ENCODE peak calls at places on chromosomes 5 and 9, in five cellular contexts. One of them, this sample, is unnamed.

GRCh38 chr5:54628049-54628448 is 110.5 kb downstream of the SNX18 start:
- DNase-seq in heart left ventricle: no peak
- DNase-seq in naive thymus-derived CD4-positive, alpha-beta T cell: no peak
- DNase-seq in heart right ventricle: no peak
- DNase-seq in body of pancreas: no peak
- DNase-seq in this sample: no peak

GRCh38 chr9:6270896-6271295 is 55.3 kb downstream of the IL33 start:
- DNase-seq in heart right ventricle: no peak
- DNase-seq in heart left ventricle: no peak
- DNase-seq in body of pancreas: no peak
- DNase-seq in naive thymus-derived CD4-positive, alpha-beta T cell: no peak
- DNase-seq in this sample: no peak

GRCh38 chr9:91933556-91934352 is 16.3 kb downstream of the ROR2 start:
- DNase-seq in heart left ventricle: no peak
- DNase-seq in naive thymus-derived CD4-positive, alpha-beta T cell: no peak
- DNase-seq in body of pancreas: no peak
- DNase-seq in heart right ventricle: no peak
- DNase-seq in this sample: no peak

GRCh38 chr9:117546894-117547293 is 132.0 kb upstream of the ASTN2 start:
- DNase-seq in body of pancreas: peak; percentile 64
- DNase-seq in heart left ventricle: no peak
- DNase-seq in naive thymus-derived CD4-positive, alpha-beta T cell: no peak
- DNase-seq in heart right ventricle: peak; percentile 28
- DNase-seq in this sample: no peak

GRCh38 chr5:113232667-113233066 is 202.1 kb downstream of the TSSK1B start:
- DNase-seq in heart right ventricle: peak; percentile 54
- DNase-seq in body of pancreas: peak; percentile 56
- DNase-seq in naive thymus-derived CD4-positive, alpha-beta T cell: no peak
- DNase-seq in heart left ventricle: peak; percentile 42
- DNase-seq in this sample: no peak

GRCh38 chr5:60529001-60529400 is 171.0 kb downstream of the DEPDC1B start:
- DNase-seq in heart right ventricle: no peak
- DNase-seq in naive thymus-derived CD4-positive, alpha-beta T cell: no peak
- DNase-seq in heart left ventricle: no peak
- DNase-seq in body of pancreas: no peak
- DNase-seq in this sample: no peak

GRCh38 chr5:123371575-123372179 is 51.5 kb downstream of the CEP120 start:
- DNase-seq in heart left ventricle: peak; percentile 36
- DNase-seq in naive thymus-derived CD4-positive, alpha-beta T cell: no peak
- DNase-seq in body of pancreas: peak; percentile 64
- DNase-seq in heart right ventricle: peak; percentile 9
- DNase-seq in this sample: peak; percentile 70

GRCh38 chr5:136194611-136195010 is 1.6 kb upstream of the SMIM32 start:
- DNase-seq in heart left ventricle: no peak
- DNase-seq in naive thymus-derived CD4-positive, alpha-beta T cell: no peak
- DNase-seq in body of pancreas: no peak
- DNase-seq in heart right ventricle: no peak
- DNase-seq in this sample: no peak

GRCh38 chr5:75465480-75465879 is 45.9 kb downstream of the CERT1 start:
- DNase-seq in naive thymus-derived CD4-positive, alpha-beta T cell: no peak
- DNase-seq in heart right ventricle: peak; percentile 9
- DNase-seq in heart left ventricle: no peak
- DNase-seq in body of pancreas: no peak
- DNase-seq in this sample: no peak

GRCh38 chr5:177419045-177419444 is 7.4 kb upstream of the GRK6 start:
- DNase-seq in body of pancreas: no peak
- DNase-seq in heart right ventricle: no peak
- DNase-seq in heart left ventricle: no peak
- DNase-seq in naive thymus-derived CD4-positive, alpha-beta T cell: no peak
- DNase-seq in this sample: no peak

GRCh38 chr9:36037580-36038169 is 962 bp downstream of the RECK start:
- DNase-seq in heart left ventricle: no peak
- DNase-seq in naive thymus-derived CD4-positive, alpha-beta T cell: no peak
- DNase-seq in heart right ventricle: no peak
- DNase-seq in body of pancreas: no peak
- DNase-seq in this sample: no peak

GRCh38 chr5:172335721-172336120 is 52.2 kb upstream of the UBTD2 start:
- DNase-seq in heart right ventricle: no peak
- DNase-seq in naive thymus-derived CD4-positive, alpha-beta T cell: no peak
- DNase-seq in body of pancreas: no peak
- DNase-seq in heart left ventricle: no peak
- DNase-seq in this sample: no peak

GRCh38 chr5:80143491-80143890 is 108.3 kb downstream of the THBS4 start:
- DNase-seq in body of pancreas: no peak
- DNase-seq in heart right ventricle: no peak
- DNase-seq in heart left ventricle: no peak
- DNase-seq in naive thymus-derived CD4-positive, alpha-beta T cell: no peak
- DNase-seq in this sample: no peak
- H3K27ac ChIP-seq in body of pancreas: no peak overlapping the region
- H3K27ac ChIP-seq in heart right ventricle: peak overlapping the region; percentile 46
- H3K27ac ChIP-seq in heart left ventricle: no peak overlapping the region
- H3K27ac ChIP-seq in naive thymus-derived CD4-positive, alpha-beta T cell: peak overlapping the region; percentile 4
- H3K27ac ChIP-seq in this sample: no peak overlapping the region

DNA sequence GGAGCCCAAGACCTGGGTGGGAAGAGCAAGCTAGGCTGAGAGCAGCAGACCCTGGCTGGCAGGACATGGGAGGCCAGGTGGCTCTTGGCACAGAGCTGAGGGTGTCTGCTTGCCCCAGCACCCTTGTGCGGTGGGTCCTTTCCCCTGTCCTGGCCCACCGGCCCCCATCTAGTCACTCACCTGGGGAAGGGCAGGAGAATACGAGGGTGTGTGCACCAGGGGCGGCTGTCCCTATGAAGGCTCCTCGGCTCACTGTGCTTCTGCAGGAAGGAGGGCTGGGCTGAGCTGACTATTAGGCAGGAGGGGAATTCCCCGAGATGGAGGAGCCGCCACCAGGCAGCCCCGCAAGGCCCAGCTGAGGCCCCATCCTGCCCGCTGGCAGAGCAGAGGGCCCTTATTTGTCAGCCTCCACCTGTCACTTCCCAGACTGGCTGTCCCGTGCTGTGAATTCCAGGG is 6.1 kb upstream of the TNIP1 start:
- DNase-seq in heart left ventricle: no peak
- DNase-seq in body of pancreas: no peak
- DNase-seq in naive thymus-derived CD4-positive, alpha-beta T cell: peak; percentile 50
- DNase-seq in heart right ventricle: no peak
- DNase-seq in this sample: no peak
- H3K4me1 ChIP-seq in heart left ventricle: peaks cover 45% of the 10 kb centered on the region
- H3K4me1 ChIP-seq in body of pancreas: peaks cover 32% of the 10 kb centered on the region
- H3K4me1 ChIP-seq in naive thymus-derived CD4-positive, alpha-beta T cell: peaks cover 20% of the 10 kb centered on the region
- H3K4me1 ChIP-seq in heart right ventricle: peaks cover 39% of the 10 kb centered on the region
- H3K4me1 ChIP-seq in this sample: no peaks in the 10 kb centered on the region

GRCh38 chr9:107481035-107481434 is 8.5 kb downstream of the KLF4 start:
- DNase-seq in body of pancreas: no peak
- DNase-seq in naive thymus-derived CD4-positive, alpha-beta T cell: no peak
- DNase-seq in heart right ventricle: no peak
- DNase-seq in heart left ventricle: no peak
- DNase-seq in this sample: no peak

GRCh38 chr9:107478805-107479204 is 10.8 kb downstream of the KLF4 start:
- DNase-seq in heart right ventricle: no peak
- DNase-seq in body of pancreas: no peak
- DNase-seq in heart left ventricle: no peak
- DNase-seq in naive thymus-derived CD4-positive, alpha-beta T cell: no peak
- DNase-seq in this sample: no peak

GRCh38 chr9:107484117-107484723 is 5.3 kb downstream of the KLF4 start:
- DNase-seq in heart left ventricle: no peak
- DNase-seq in body of pancreas: peak; percentile 28
- DNase-seq in heart right ventricle: peak; percentile 55
- DNase-seq in naive thymus-derived CD4-positive, alpha-beta T cell: no peak
- DNase-seq in this sample: no peak

GRCh38 chr9:107483666-107484065 is 5.9 kb downstream of the KLF4 start:
- DNase-seq in body of pancreas: no peak
- DNase-seq in heart left ventricle: no peak
- DNase-seq in naive thymus-derived CD4-positive, alpha-beta T cell: no peak
- DNase-seq in heart right ventricle: no peak
- DNase-seq in this sample: no peak

GRCh38 chr9:107480386-107480789 is 9.2 kb downstream of the KLF4 start:
- DNase-seq in naive thymus-derived CD4-positive, alpha-beta T cell: no peak
- DNase-seq in body of pancreas: peak; percentile 8
- DNase-seq in heart right ventricle: no peak
- DNase-seq in heart left ventricle: peak; percentile 61
- DNase-seq in this sample: no peak
- H3K4me3 ChIP-seq in naive thymus-derived CD4-positive, alpha-beta T cell: no peak overlapping the region
- H3K4me3 ChIP-seq in body of pancreas: no peak overlapping the region
- H3K4me3 ChIP-seq in heart right ventricle: no peak overlapping the region
- H3K4me3 ChIP-seq in heart left ventricle: no peak overlapping the region
- H3K4me3 ChIP-seq in this sample: no peak overlapping the region

GRCh38 chr5:163914911-163915310 is 409.5 kb downstream of the MAT2B start:
- DNase-seq in heart right ventricle: no peak
- DNase-seq in body of pancreas: no peak
- DNase-seq in heart left ventricle: no peak
- DNase-seq in naive thymus-derived CD4-positive, alpha-beta T cell: no peak
- DNase-seq in this sample: no peak
- H3K27ac ChIP-seq in heart right ventricle: no peak overlapping the region
- H3K27ac ChIP-seq in body of pancreas: no peak overlapping the region
- H3K27ac ChIP-seq in heart left ventricle: no peak overlapping the region
- H3K27ac ChIP-seq in naive thymus-derived CD4-positive, alpha-beta T cell: no peak overlapping the region
- H3K27ac ChIP-seq in this sample: no peak overlapping the region

GRCh38 chr9:134461436-134461982 is 135.3 kb downstream of the RXRA start:
- DNase-seq in body of pancreas: no peak
- DNase-seq in heart left ventricle: no peak
- DNase-seq in naive thymus-derived CD4-positive, alpha-beta T cell: no peak
- DNase-seq in heart right ventricle: no peak
- DNase-seq in this sample: peak; percentile 43

GRCh38 chr9:134460206-134460605 is 134.0 kb downstream of the RXRA start:
- DNase-seq in body of pancreas: no peak
- DNase-seq in naive thymus-derived CD4-positive, alpha-beta T cell: no peak
- DNase-seq in heart right ventricle: no peak
- DNase-seq in heart left ventricle: no peak
- DNase-seq in this sample: no peak

GRCh38 chr9:134460904-134461303 is 134.6 kb downstream of the RXRA start:
- DNase-seq in naive thymus-derived CD4-positive, alpha-beta T cell: no peak
- DNase-seq in heart right ventricle: no peak
- DNase-seq in body of pancreas: no peak
- DNase-seq in heart left ventricle: no peak
- DNase-seq in this sample: no peak

GRCh38 chr9:134463293-134463692 is 137.0 kb downstream of the RXRA start:
- DNase-seq in body of pancreas: no peak
- DNase-seq in heart left ventricle: no peak
- DNase-seq in naive thymus-derived CD4-positive, alpha-beta T cell: no peak
- DNase-seq in heart right ventricle: no peak
- DNase-seq in this sample: no peak

DNA sequence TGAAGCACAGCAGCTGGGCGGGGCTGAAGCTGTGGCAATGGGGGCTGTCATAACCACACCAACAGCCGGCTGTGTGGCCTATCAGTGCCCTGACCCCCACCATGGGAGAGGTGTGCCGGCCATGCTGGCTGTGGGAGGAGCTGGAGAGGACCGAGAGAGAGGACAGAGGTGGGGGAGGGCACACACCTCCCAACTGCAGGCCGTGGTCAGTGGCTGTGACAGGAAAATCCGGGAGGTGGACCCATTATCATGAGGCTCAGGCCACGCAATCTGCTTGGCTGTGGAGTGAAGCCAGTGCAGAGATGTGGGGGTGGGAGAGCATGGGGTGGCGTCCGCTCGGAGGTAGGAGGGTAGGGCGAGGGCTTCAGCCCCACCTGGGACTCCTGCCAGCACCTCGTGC is 136.0 kb downstream of the RXRA start:
- DNase-seq in naive thymus-derived CD4-positive, alpha-beta T cell: no peak
- DNase-seq in heart right ventricle: no peak
- DNase-seq in heart left ventricle: no peak
- DNase-seq in body of pancreas: no peak
- DNase-seq in this sample: no peak
- H3K4me1 ChIP-seq in naive thymus-derived CD4-positive, alpha-beta T cell: peaks cover 5% of the 10 kb centered on the region
- H3K4me1 ChIP-seq in heart right ventricle: peaks cover 7% of the 10 kb centered on the region
- H3K4me1 ChIP-seq in heart left ventricle: peaks cover 3% of the 10 kb centered on the region
- H3K4me1 ChIP-seq in body of pancreas: no peaks in the 10 kb centered on the region
- H3K4me1 ChIP-seq in this sample: no peaks in the 10 kb centered on the region

DNA sequence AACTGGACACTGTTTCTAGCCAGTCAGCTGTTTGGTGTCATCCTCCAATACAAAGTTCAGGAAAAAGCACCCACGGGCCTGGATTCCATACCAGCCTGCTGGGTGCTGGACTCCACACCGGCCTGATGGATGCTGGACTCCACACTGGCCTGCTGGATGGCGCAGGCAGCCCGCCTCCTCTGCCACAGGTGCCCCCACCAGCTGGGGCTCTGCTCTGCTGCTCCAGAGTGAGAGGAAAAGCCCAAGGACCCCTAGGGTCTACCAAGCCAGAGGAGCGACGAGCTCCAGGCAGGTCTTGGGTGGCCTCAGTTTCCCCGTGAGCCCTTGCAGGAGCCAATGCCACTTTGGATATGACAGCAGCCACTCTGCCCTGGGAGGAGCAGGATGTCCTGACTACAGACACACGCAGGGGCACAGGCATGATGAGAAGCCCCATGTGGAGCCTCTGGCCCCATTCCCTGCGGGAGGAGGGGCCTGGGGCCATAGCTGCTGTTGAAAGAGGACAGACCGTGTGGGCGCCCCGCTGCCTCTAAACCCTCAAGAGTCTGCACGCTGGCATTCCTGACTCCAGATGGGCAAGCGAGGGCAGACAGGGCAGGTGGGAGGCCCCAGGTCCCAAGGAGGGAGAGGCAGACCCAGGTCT is 141.6 kb downstream of the OLFM1 start:
- DNase-seq in body of pancreas: no peak
- DNase-seq in naive thymus-derived CD4-positive, alpha-beta T cell: no peak
- DNase-seq in heart right ventricle: no peak
- DNase-seq in heart left ventricle: peak; percentile 4
- DNase-seq in this sample: peak; percentile 42
- H3K4me3 ChIP-seq in body of pancreas: no peak overlapping the region
- H3K4me3 ChIP-seq in naive thymus-derived CD4-positive, alpha-beta T cell: no peak overlapping the region
- H3K4me3 ChIP-seq in heart right ventricle: no peak overlapping the region
- H3K4me3 ChIP-seq in heart left ventricle: no peak overlapping the region
- H3K4me3 ChIP-seq in this sample: no peak overlapping the region

DNA sequence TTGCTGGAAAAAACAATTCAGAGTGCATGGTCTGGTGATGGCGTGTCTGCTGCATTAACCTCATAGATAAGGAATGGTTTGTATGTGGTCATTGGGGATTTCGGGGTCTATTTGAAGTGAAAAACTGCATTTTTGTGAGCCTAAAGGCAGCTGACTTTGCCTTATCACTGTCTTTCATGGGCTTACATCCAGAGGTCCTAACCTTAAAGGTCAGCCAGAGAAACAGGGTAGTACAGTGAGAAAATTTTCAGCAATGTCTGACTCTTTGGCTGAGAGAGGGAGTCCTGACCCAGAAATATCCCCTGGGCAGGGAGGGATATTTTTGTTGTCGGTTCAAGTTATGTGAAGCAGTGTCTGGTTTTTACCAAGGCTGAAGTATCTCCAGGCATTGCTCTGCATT is 5.7 kb downstream of the PCSK5 start:
- DNase-seq in naive thymus-derived CD4-positive, alpha-beta T cell: no peak
- DNase-seq in heart left ventricle: no peak
- DNase-seq in heart right ventricle: peak; percentile 12
- DNase-seq in body of pancreas: no peak
- DNase-seq in this sample: no peak
- H3K27ac ChIP-seq in naive thymus-derived CD4-positive, alpha-beta T cell: no peak overlapping the region
- H3K27ac ChIP-seq in heart left ventricle: no peak overlapping the region
- H3K27ac ChIP-seq in heart right ventricle: no peak overlapping the region
- H3K27ac ChIP-seq in body of pancreas: no peak overlapping the region
- H3K27ac ChIP-seq in this sample: no peak overlapping the region

This sample was measured in aorta.